ENCODE peak calls at places on chromosomes 4 and X, in seven cellular contexts. C is HCT116, X is GM12878, K is IMR-90, O is fibroblast of lung, R is H9, G is hepatocyte. I is an unnamed sample.
A peak's percentile ranks its signal among the peaks of the same experiment; 100 is the strongest.

GRCh38 chr4:149164282-149164681 is 651.4 kb downstream of the IQCM start:
- DNase-seq in C (no peak), X (no peak), K (peak; percentile 92), O (peak; percentile 3), R (peak; percentile 52), G (peak; percentile 5), I (no peak)

GRCh38 chrX:53930513-53931380 is 113.5 kb downstream of the PHF8 start:
- DNase-seq in C (no peak), X (no peak), K (peak; percentile 65), O (peak; percentile 74), R (no peak), G (peak; percentile 10), I (no peak)

GRCh38 chrX:43717161-43717560 is 61.1 kb downstream of the MAOA start:
- DNase-seq in C (no peak), X (no peak), K (no peak), O (no peak), R (no peak), G (no peak), I (peak; percentile 67)

GRCh38 chrX:80765226-80765625 is 44.5 kb downstream of the BRWD3 start:
- DNase-seq in C (no peak), X (no peak), K (peak; percentile 77), O (peak; percentile 51), R (no peak), G (no peak), I (peak; percentile 32)

GRCh38 chr4:155811171-155811570 is 52.4 kb downstream of the GUCY1B1 start:
- DNase-seq in C (no peak), X (no peak), K (no peak), O (peak; percentile 20), R (no peak), G (no peak), I (no peak)

GRCh38 chrX:101347859-101348451 is 587 bp downstream of the TIMM8A start:
- DNase-seq in C (no peak), X (no peak), K (peak; percentile 5), O (peak; percentile 9), R (no peak), G (peak; percentile 13), I (no peak)

GRCh38 chr4:37835031-37835430 is 8.5 kb downstream of the PGM2 start:
- DNase-seq in C (no peak), X (no peak), K (no peak), O (no peak), R (no peak), G (no peak), I (no peak)

GRCh38 chrX:19731307-19731706 is 156.1 kb downstream of the SH3KBP1 start:
- DNase-seq in C (no peak), X (no peak), K (no peak), O (no peak), R (no peak), G (no peak), I (no peak)

GRCh38 chrX:54639018-54639345 is 109.0 kb downstream of the GNL3L start:
- DNase-seq in C (no peak), X (no peak), K (no peak), O (no peak), R (no peak), G (no peak), I (no peak)

GRCh38 chr4:169485084-169485483 is 127.3 kb downstream of the NEK1 start:
- DNase-seq in C (no peak), X (no peak), K (peak; percentile 63), O (peak; percentile 37), R (no peak), G (no peak), I (no peak)

GRCh38 chr4:185874516-185875230 is 62.7 kb upstream of the SORBS2 start:
- DNase-seq in C (no peak), X (no peak), K (peak; percentile 81), O (peak; percentile 68), R (no peak), G (no peak), I (no peak)

GRCh38 chrX:121649414-121649813 is 602.0 kb downstream of the GLUD2 start:
- DNase-seq in C (no peak), X (no peak), K (no peak), O (no peak), R (no peak), G (no peak), I (no peak)

GRCh38 chrX:1592128-1592862 is 891 bp downstream of the AKAP17A start:
- DNase-seq in C (no peak), X (no peak), K (peak; percentile 5), O (peak; percentile 12), R (peak; percentile 66), G (peak; percentile 50), I (no peak)

GRCh38 chr4:3483471-3483921 is 20.4 kb downstream of the DOK7 start:
- DNase-seq in C (no peak), X (no peak), K (no peak), O (no peak), R (no peak), G (no peak), I (no peak)

GRCh38 chrX:48475295-48475694 is 704 bp upstream of the FTSJ1 start:
- DNase-seq in C (no peak), X (no peak), K (no peak), O (no peak), R (no peak), G (no peak), I (no peak)

GRCh38 chr4:48470570-48470969 is 12.6 kb upstream of the SLC10A4 start:
- DNase-seq in C (no peak), X (no peak), K (no peak), O (no peak), R (no peak), G (no peak), I (no peak)

GRCh38 chr4:127400736-127401346 is 231.9 kb upstream of the INTU start:
- DNase-seq in C (peak; percentile 73), X (peak; percentile 9), K (peak; percentile 83), O (peak; percentile 86), R (peak; percentile 73), G (peak; percentile 64), I (peak; percentile 28)

GRCh38 chr4:40909363-40909876 is 159.7 kb downstream of the NSUN7 start:
- DNase-seq in C (peak; percentile 90), X (no peak), K (peak; percentile 82), O (peak; percentile 51), R (no peak), G (peak; percentile 38), I (no peak)

GRCh38 chrX:49171752-49172279 is at the start of gene PLP2:
- DNase-seq in C (no peak), X (no peak), K (peak; percentile 40), O (peak; percentile 39), R (no peak), G (peak; percentile 74), I (no peak)

GRCh38 chr4:167290684-167291083 is 56.4 kb upstream of the SPOCK3 start:
- DNase-seq in C (peak; percentile 7), X (no peak), K (no peak), O (peak; percentile 34), R (no peak), G (peak; percentile 33), I (no peak)

GRCh38 chr4:187499961-187500360 is 495.6 kb upstream of the ZFP42 start:
- DNase-seq in C (no peak), X (no peak), K (no peak), O (no peak), R (no peak), G (no peak), I (no peak)

GRCh38 chr4:145409393-145409792 is 72.3 kb upstream of the SMAD1 start:
- DNase-seq in C (no peak), X (no peak), K (no peak), O (no peak), R (no peak), G (no peak), I (no peak)

GRCh38 chr4:145406970-145407369 is 74.7 kb upstream of the SMAD1 start:
- DNase-seq in C (no peak), X (no peak), K (no peak), O (no peak), R (no peak), G (no peak), I (no peak)

GRCh38 chr4:145404754-145405153 is 76.9 kb upstream of the SMAD1 start:
- DNase-seq in C (no peak), X (no peak), K (no peak), O (no peak), R (no peak), G (no peak), I (no peak)
- H2AFZ ChIP-seq in C (no peak overlapping the region), X (no peak overlapping the region), K (no peak overlapping the region), O (no peak overlapping the region), R (no peak overlapping the region), G (no peak overlapping the region), I (no peak overlapping the region)

GRCh38 chr4:1255699-1256098 is 6.8 kb upstream of the CTBP1 start:
- DNase-seq in C (no peak), X (no peak), K (no peak), O (no peak), R (no peak), G (no peak), I (no peak)

GRCh38 chr4:1252928-1253492 is 4.1 kb upstream of the CTBP1 start:
- DNase-seq in C (no peak), X (no peak), K (no peak), O (no peak), R (no peak), G (no peak), I (no peak)

GRCh38 chr4:1253831-1254230 is 4.9 kb upstream of the CTBP1 start:
- DNase-seq in C (no peak), X (no peak), K (no peak), O (no peak), R (no peak), G (no peak), I (no peak)

GRCh38 chr4:1258457-1258856 is 9.5 kb upstream of the CTBP1 start:
- DNase-seq in C (no peak), X (no peak), K (no peak), O (no peak), R (no peak), G (no peak), I (no peak)

GRCh38 chr4:1255151-1255550 is 6.2 kb upstream of the CTBP1 start:
- DNase-seq in C (no peak), X (no peak), K (no peak), O (peak; percentile 26), R (no peak), G (no peak), I (no peak)
- H3K9me3 ChIP-seq in C (peaks cover 5% of the 10 kb centered on the region), X (peaks cover 24% of the 10 kb centered on the region), K (peaks cover 36% of the 10 kb centered on the region), O (no peaks in the 10 kb centered on the region), R (peaks cover 38% of the 10 kb centered on the region), G (no peaks in the 10 kb centered on the region), I (peaks cover 16% of the 10 kb centered on the region)

DNA sequence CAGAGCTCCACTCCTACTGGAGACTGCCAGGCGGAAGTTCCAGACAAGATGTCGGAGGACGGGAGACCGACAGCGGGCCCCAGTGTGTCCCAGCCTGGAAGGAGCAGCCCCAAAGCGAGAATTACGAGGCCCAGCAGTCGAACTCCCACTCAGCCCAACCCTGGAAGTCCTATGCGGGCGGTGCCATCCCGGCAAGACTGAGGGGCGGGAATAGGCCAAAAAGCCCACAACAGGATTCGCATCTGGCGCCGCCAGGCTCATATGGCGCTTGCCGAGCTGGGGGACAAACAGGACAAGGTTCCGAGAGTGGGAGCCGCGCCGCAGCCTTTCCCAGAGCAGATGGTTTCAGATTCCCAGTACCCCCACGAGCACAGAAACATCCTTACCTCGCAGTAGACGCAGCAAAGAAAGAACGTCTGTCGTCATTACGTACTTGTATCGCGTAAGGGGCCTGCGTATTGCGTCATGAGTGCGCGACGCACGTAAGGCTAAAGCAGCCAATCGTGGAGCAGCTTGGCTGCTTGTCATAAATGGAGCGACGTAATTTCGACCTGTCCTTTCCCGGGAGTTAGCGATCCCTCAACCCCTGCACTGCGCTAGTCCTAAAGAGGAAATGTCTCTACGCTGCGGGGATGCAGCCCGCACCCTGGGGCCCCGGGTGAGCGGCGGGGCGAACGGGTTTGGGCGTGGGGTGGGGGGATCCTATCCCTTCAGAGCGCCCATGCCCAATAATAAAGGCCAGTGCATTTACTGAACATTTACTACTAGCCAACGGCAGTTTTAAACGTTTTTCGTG is at the start of the genes LIAS and RPL9:
- DNase-seq in C (peak; percentile 99), X (peak; percentile 99), K (peak; percentile 100), O (peak; percentile 100), R (peak; percentile 96), G (peak; percentile 98), I (peak; percentile 99)
- H2AFZ ChIP-seq in C (no peak within 1 kb of the TSS), X (peak within 1 kb of the TSS; percentile 73), K (peak within 1 kb of the TSS; percentile 78), O (peak within 1 kb of the TSS; percentile 96), R (no peak within 1 kb of the TSS), G (peak within 1 kb of the TSS; percentile 69), I (peak within 1 kb of the TSS; percentile 97)

GRCh38 chr4:561456-561855 is 14.6 kb downstream of the TMEM271 start:
- DNase-seq in C (no peak), X (no peak), K (no peak), O (no peak), R (no peak), G (no peak), I (no peak)
- H3K9me3 ChIP-seq in C (no peaks in the 10 kb centered on the region), X (no peaks in the 10 kb centered on the region), K (peaks cover 13% of the 10 kb centered on the region), O (no peaks in the 10 kb centered on the region), R (no peaks in the 10 kb centered on the region), G (no peaks in the 10 kb centered on the region), I (no peaks in the 10 kb centered on the region)